ENCODE peak calls at places on chromosomes 12 and 14, in nine cellular contexts. One of them, this sample, is unnamed.
A peak's percentile ranks its signal among the peaks of the same experiment; 100 is the strongest.

GRCh38 chr14:55254581-55254980 is 16.6 kb upstream of the FBXO34 start:
- DNase-seq in AG10803: no peak
- DNase-seq in adipocyte: no peak
- DNase-seq in bronchial epithelial cell: no peak
- DNase-seq in LNCaP clone FGC: no peak
- DNase-seq in stomach: no peak
- DNase-seq in right cardiac atrium: no peak
- DNase-seq in AG09309: no peak
- DNase-seq in endodermal cell: no peak
- DNase-seq in this sample: no peak

GRCh38 chr14:28785096-28785952 is 18.7 kb downstream of the FOXG1 start:
- DNase-seq in bronchial epithelial cell: no peak
- DNase-seq in LNCaP clone FGC: no peak
- DNase-seq in AG09309: no peak
- DNase-seq in stomach: no peak
- DNase-seq in adipocyte: peak; percentile 46
- DNase-seq in right cardiac atrium: no peak
- DNase-seq in AG10803: peak; percentile 12
- DNase-seq in endodermal cell: peak; percentile 81
- DNase-seq in this sample: no peak

GRCh38 chr12:129363041-129363440 is 509.8 kb downstream of the GLT1D1 start:
- DNase-seq in endodermal cell: no peak
- DNase-seq in right cardiac atrium: no peak
- DNase-seq in bronchial epithelial cell: no peak
- DNase-seq in AG10803: no peak
- DNase-seq in LNCaP clone FGC: no peak
- DNase-seq in AG09309: no peak
- DNase-seq in stomach: no peak
- DNase-seq in adipocyte: no peak
- DNase-seq in this sample: no peak

GRCh38 chr12:57237952-57238853 is 8.7 kb downstream of the SHMT2 start:
- DNase-seq in adipocyte: no peak
- DNase-seq in LNCaP clone FGC: no peak
- DNase-seq in bronchial epithelial cell: no peak
- DNase-seq in stomach: no peak
- DNase-seq in endodermal cell: peak; percentile 88
- DNase-seq in AG09309: no peak
- DNase-seq in AG10803: no peak
- DNase-seq in right cardiac atrium: peak; percentile 74
- DNase-seq in this sample: no peak

GRCh38 chr12:43842259-43842658 is 6.4 kb downstream of the TMEM117 start:
- DNase-seq in right cardiac atrium: no peak
- DNase-seq in adipocyte: no peak
- DNase-seq in stomach: no peak
- DNase-seq in AG10803: no peak
- DNase-seq in AG09309: no peak
- DNase-seq in LNCaP clone FGC: peak; percentile 44
- DNase-seq in endodermal cell: no peak
- DNase-seq in bronchial epithelial cell: no peak
- DNase-seq in this sample: no peak

GRCh38 chr14:85934123-85934885 is 404.4 kb downstream of the FLRT2 start:
- DNase-seq in AG10803: peak; percentile 4
- DNase-seq in adipocyte: peak; percentile 1
- DNase-seq in AG09309: no peak
- DNase-seq in bronchial epithelial cell: no peak
- DNase-seq in stomach: peak; percentile 38
- DNase-seq in right cardiac atrium: peak; percentile 45
- DNase-seq in endodermal cell: no peak
- DNase-seq in LNCaP clone FGC: peak; percentile 19
- DNase-seq in this sample: no peak

GRCh38 chr12:89235189-89235993 is 116.9 kb downstream of the DUSP6 start:
- DNase-seq in LNCaP clone FGC: no peak
- DNase-seq in AG09309: no peak
- DNase-seq in adipocyte: no peak
- DNase-seq in stomach: no peak
- DNase-seq in endodermal cell: no peak
- DNase-seq in right cardiac atrium: no peak
- DNase-seq in bronchial epithelial cell: no peak
- DNase-seq in AG10803: no peak
- DNase-seq in this sample: no peak

GRCh38 chr14:51365241-51365940 is 125.3 kb downstream of the TMX1 start:
- DNase-seq in endodermal cell: no peak
- DNase-seq in bronchial epithelial cell: peak; percentile 49
- DNase-seq in AG10803: no peak
- DNase-seq in AG09309: no peak
- DNase-seq in stomach: no peak
- DNase-seq in LNCaP clone FGC: no peak
- DNase-seq in adipocyte: no peak
- DNase-seq in right cardiac atrium: no peak
- DNase-seq in this sample: no peak

GRCh38 chr14:50001999-50002925 is 109.4 kb downstream of the ARF6 start:
- DNase-seq in bronchial epithelial cell: peak; percentile 85
- DNase-seq in adipocyte: no peak
- DNase-seq in endodermal cell: peak; percentile 55
- DNase-seq in AG09309: no peak
- DNase-seq in LNCaP clone FGC: no peak
- DNase-seq in stomach: peak; percentile 34
- DNase-seq in right cardiac atrium: peak; percentile 64
- DNase-seq in AG10803: no peak
- DNase-seq in this sample: no peak

GRCh38 chr14:36021926-36022325 is 154.6 kb downstream of the PTCSC3 start:
- DNase-seq in AG09309: no peak
- DNase-seq in adipocyte: no peak
- DNase-seq in LNCaP clone FGC: no peak
- DNase-seq in AG10803: no peak
- DNase-seq in bronchial epithelial cell: no peak
- DNase-seq in endodermal cell: no peak
- DNase-seq in stomach: no peak
- DNase-seq in right cardiac atrium: no peak
- DNase-seq in this sample: no peak

GRCh38 chr12:20125259-20125919 is 242.9 kb upstream of the PDE3A start:
- DNase-seq in stomach: no peak
- DNase-seq in AG09309: peak; percentile 50
- DNase-seq in adipocyte: peak; percentile 55
- DNase-seq in right cardiac atrium: peak; percentile 73
- DNase-seq in bronchial epithelial cell: no peak
- DNase-seq in LNCaP clone FGC: no peak
- DNase-seq in endodermal cell: no peak
- DNase-seq in AG10803: peak; percentile 21
- DNase-seq in this sample: no peak

GRCh38 chr14:36091096-36091495 is 85.4 kb downstream of the PTCSC3 start:
- DNase-seq in stomach: peak; percentile 47
- DNase-seq in LNCaP clone FGC: peak; percentile 54
- DNase-seq in right cardiac atrium: no peak
- DNase-seq in bronchial epithelial cell: peak; percentile 98
- DNase-seq in endodermal cell: no peak
- DNase-seq in adipocyte: peak; percentile 62
- DNase-seq in AG10803: peak; percentile 96
- DNase-seq in AG09309: peak; percentile 56
- DNase-seq in this sample: peak; percentile 60

GRCh38 chr14:53758141-53758540 is 198.5 kb downstream of the BMP4 start:
- DNase-seq in AG09309: no peak
- DNase-seq in LNCaP clone FGC: no peak
- DNase-seq in bronchial epithelial cell: no peak
- DNase-seq in AG10803: no peak
- DNase-seq in adipocyte: no peak
- DNase-seq in endodermal cell: no peak
- DNase-seq in stomach: no peak
- DNase-seq in right cardiac atrium: no peak
- DNase-seq in this sample: no peak

GRCh38 chr12:2138871-2139308 is 86.1 kb downstream of the CACNA1C start:
- DNase-seq in right cardiac atrium: no peak
- DNase-seq in AG09309: no peak
- DNase-seq in endodermal cell: no peak
- DNase-seq in adipocyte: peak; percentile 59
- DNase-seq in LNCaP clone FGC: no peak
- DNase-seq in AG10803: no peak
- DNase-seq in bronchial epithelial cell: no peak
- DNase-seq in stomach: no peak
- DNase-seq in this sample: no peak

GRCh38 chr12:52191841-52192791 is at the start of gene KRT80:
- DNase-seq in right cardiac atrium: peak; percentile 91
- DNase-seq in adipocyte: peak; percentile 99
- DNase-seq in endodermal cell: no peak
- DNase-seq in LNCaP clone FGC: peak; percentile 94
- DNase-seq in bronchial epithelial cell: peak; percentile 97
- DNase-seq in AG10803: peak; percentile 99
- DNase-seq in AG09309: peak; percentile 99
- DNase-seq in stomach: peak; percentile 89
- DNase-seq in this sample: peak; percentile 96

GRCh38 chr12:111038941-111039340 is 118.6 kb upstream of the MYL2 start:
- DNase-seq in stomach: no peak
- DNase-seq in adipocyte: no peak
- DNase-seq in AG10803: no peak
- DNase-seq in endodermal cell: no peak
- DNase-seq in right cardiac atrium: no peak
- DNase-seq in bronchial epithelial cell: no peak
- DNase-seq in AG09309: no peak
- DNase-seq in LNCaP clone FGC: no peak
- DNase-seq in this sample: no peak

GRCh38 chr14:23327947-23328744 is 6.9 kb downstream of the PABPN1 start:
- DNase-seq in AG09309: peak; percentile 44
- DNase-seq in LNCaP clone FGC: peak; percentile 47
- DNase-seq in stomach: peak; percentile 79
- DNase-seq in adipocyte: peak; percentile 92
- DNase-seq in right cardiac atrium: peak; percentile 70
- DNase-seq in AG10803: peak; percentile 75
- DNase-seq in bronchial epithelial cell: peak; percentile 70
- DNase-seq in endodermal cell: peak; percentile 84
- DNase-seq in this sample: no peak

GRCh38 chr14:49363926-49364751 is 222.0 kb downstream of the RPS29 start:
- DNase-seq in right cardiac atrium: no peak
- DNase-seq in AG10803: no peak
- DNase-seq in endodermal cell: no peak
- DNase-seq in bronchial epithelial cell: no peak
- DNase-seq in stomach: no peak
- DNase-seq in adipocyte: no peak
- DNase-seq in AG09309: no peak
- DNase-seq in LNCaP clone FGC: no peak
- DNase-seq in this sample: no peak

GRCh38 chr14:49173765-49174373 is 412.3 kb downstream of the RPS29 start:
- DNase-seq in LNCaP clone FGC: peak; percentile 57
- DNase-seq in AG09309: peak; percentile 10
- DNase-seq in endodermal cell: peak; percentile 92
- DNase-seq in adipocyte: peak; percentile 62
- DNase-seq in AG10803: peak; percentile 63
- DNase-seq in bronchial epithelial cell: peak; percentile 59
- DNase-seq in right cardiac atrium: peak; percentile 57
- DNase-seq in stomach: peak; percentile 61
- DNase-seq in this sample: peak; percentile 21

GRCh38 chr12:25252946-25253345 is 2.2 kb upstream of the KRAS start:
- DNase-seq in endodermal cell: no peak
- DNase-seq in AG09309: no peak
- DNase-seq in adipocyte: no peak
- DNase-seq in bronchial epithelial cell: no peak
- DNase-seq in right cardiac atrium: no peak
- DNase-seq in stomach: no peak
- DNase-seq in LNCaP clone FGC: no peak
- DNase-seq in AG10803: no peak
- DNase-seq in this sample: no peak

GRCh38 chr12:120067901-120068300 is 48.7 kb downstream of the RAB35 start:
- DNase-seq in endodermal cell: no peak
- DNase-seq in right cardiac atrium: no peak
- DNase-seq in LNCaP clone FGC: no peak
- DNase-seq in AG09309: no peak
- DNase-seq in stomach: no peak
- DNase-seq in adipocyte: no peak
- DNase-seq in bronchial epithelial cell: no peak
- DNase-seq in AG10803: no peak
- DNase-seq in this sample: no peak

GRCh38 chr14:103688906-103689902 is 26.0 kb downstream of the XRCC3 start:
- DNase-seq in adipocyte: no peak
- DNase-seq in right cardiac atrium: peak; percentile 89
- DNase-seq in AG10803: no peak
- DNase-seq in endodermal cell: no peak
- DNase-seq in LNCaP clone FGC: no peak
- DNase-seq in bronchial epithelial cell: peak; percentile 53
- DNase-seq in AG09309: no peak
- DNase-seq in stomach: no peak
- DNase-seq in this sample: no peak

GRCh38 chr14:38627163-38627562 is 371.3 kb upstream of the CLEC14A start:
- DNase-seq in right cardiac atrium: no peak
- DNase-seq in LNCaP clone FGC: no peak
- DNase-seq in AG10803: no peak
- DNase-seq in bronchial epithelial cell: no peak
- DNase-seq in AG09309: no peak
- DNase-seq in adipocyte: no peak
- DNase-seq in endodermal cell: no peak
- DNase-seq in stomach: no peak
- DNase-seq in this sample: no peak
- H3K4me3 ChIP-seq in right cardiac atrium: no peak overlapping the region
- H3K4me3 ChIP-seq in LNCaP clone FGC: no peak overlapping the region
- H3K4me3 ChIP-seq in AG10803: no peak overlapping the region
- H3K4me3 ChIP-seq in bronchial epithelial cell: no peak overlapping the region
- H3K4me3 ChIP-seq in AG09309: no peak overlapping the region
- H3K4me3 ChIP-seq in adipocyte: no peak overlapping the region
- H3K4me3 ChIP-seq in endodermal cell: no peak overlapping the region
- H3K4me3 ChIP-seq in stomach: no peak overlapping the region
- H3K4me3 ChIP-seq in this sample: no peak overlapping the region

GRCh38 chr12:105091495-105092206 is 7.4 kb upstream of the ALDH1L2 start:
- DNase-seq in right cardiac atrium: no peak
- DNase-seq in endodermal cell: no peak
- DNase-seq in bronchial epithelial cell: no peak
- DNase-seq in adipocyte: no peak
- DNase-seq in AG09309: no peak
- DNase-seq in stomach: no peak
- DNase-seq in AG10803: no peak
- DNase-seq in LNCaP clone FGC: no peak
- DNase-seq in this sample: no peak
- H3K4me3 ChIP-seq in right cardiac atrium: no peak overlapping the region
- H3K4me3 ChIP-seq in endodermal cell: no peak overlapping the region
- H3K4me3 ChIP-seq in bronchial epithelial cell: peak overlapping the region; percentile 16
- H3K4me3 ChIP-seq in adipocyte: no peak overlapping the region
- H3K4me3 ChIP-seq in AG09309: no peak overlapping the region
- H3K4me3 ChIP-seq in stomach: no peak overlapping the region
- H3K4me3 ChIP-seq in AG10803: no peak overlapping the region
- H3K4me3 ChIP-seq in LNCaP clone FGC: no peak overlapping the region
- H3K4me3 ChIP-seq in this sample: no peak overlapping the region

GRCh38 chr12:67019070-67019469 is 250.1 kb upstream of the CAND1 start:
- DNase-seq in stomach: no peak
- DNase-seq in LNCaP clone FGC: peak; percentile 22
- DNase-seq in endodermal cell: peak; percentile 56
- DNase-seq in adipocyte: no peak
- DNase-seq in bronchial epithelial cell: peak; percentile 13
- DNase-seq in AG09309: no peak
- DNase-seq in right cardiac atrium: no peak
- DNase-seq in AG10803: no peak
- DNase-seq in this sample: no peak
- H3K4me3 ChIP-seq in stomach: no peak overlapping the region
- H3K4me3 ChIP-seq in LNCaP clone FGC: no peak overlapping the region
- H3K4me3 ChIP-seq in endodermal cell: no peak overlapping the region
- H3K4me3 ChIP-seq in adipocyte: no peak overlapping the region
- H3K4me3 ChIP-seq in bronchial epithelial cell: no peak overlapping the region
- H3K4me3 ChIP-seq in AG09309: no peak overlapping the region
- H3K4me3 ChIP-seq in right cardiac atrium: no peak overlapping the region
- H3K4me3 ChIP-seq in AG10803: no peak overlapping the region
- H3K4me3 ChIP-seq in this sample: no peak overlapping the region

DNA sequence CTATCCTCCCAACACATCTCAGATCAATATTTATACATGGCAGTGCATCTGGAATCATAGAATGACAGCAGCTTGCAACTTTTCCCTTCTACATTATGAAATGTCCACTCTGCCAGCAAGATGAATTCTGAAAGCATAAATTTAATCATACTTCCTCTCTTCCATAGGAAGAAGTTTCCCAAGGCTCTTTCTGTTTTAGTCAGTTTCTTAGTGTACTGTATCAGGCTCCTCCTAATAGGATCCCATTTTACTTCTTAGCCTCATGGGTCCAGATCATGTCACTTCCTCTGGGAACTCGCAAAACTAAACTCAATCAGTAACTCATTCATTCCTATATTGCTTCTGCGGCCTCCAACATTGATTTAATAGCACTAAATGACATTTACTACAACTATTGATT is 4.1 kb downstream of the CLEC1A start:
- DNase-seq in adipocyte: no peak
- DNase-seq in endodermal cell: no peak
- DNase-seq in bronchial epithelial cell: no peak
- DNase-seq in AG09309: no peak
- DNase-seq in stomach: no peak
- DNase-seq in right cardiac atrium: no peak
- DNase-seq in LNCaP clone FGC: no peak
- DNase-seq in AG10803: no peak
- DNase-seq in this sample: no peak
- H3K4me3 ChIP-seq in adipocyte: no peak overlapping the region
- H3K4me3 ChIP-seq in endodermal cell: no peak overlapping the region
- H3K4me3 ChIP-seq in bronchial epithelial cell: no peak overlapping the region
- H3K4me3 ChIP-seq in AG09309: no peak overlapping the region
- H3K4me3 ChIP-seq in stomach: no peak overlapping the region
- H3K4me3 ChIP-seq in right cardiac atrium: peak overlapping the region; percentile 15
- H3K4me3 ChIP-seq in LNCaP clone FGC: no peak overlapping the region
- H3K4me3 ChIP-seq in AG10803: no peak overlapping the region
- H3K4me3 ChIP-seq in this sample: no peak overlapping the region

This sample was measured in skeletal muscle cell.